ENCODE peak calls at places on chromosomes 6 and 20, in nine cellular contexts. X, P, K, V, N, U, T, W and R are unnamed samples.
A peak's percentile ranks its signal among the peaks of the same experiment; 100 is the strongest.

GRCh38 chr6:89830385-89830809 is 717 bp downstream of the CASP8AP2 start:
- DNase-seq in X (peak; percentile 16), P (no peak), K (no peak), V (no peak), N (no peak), U (no peak), T (no peak), W (no peak), R (no peak)

GRCh38 chr6:67045076-67045475 is 1338.0 kb upstream of the EYS start:
- DNase-seq in X (no peak), P (no peak), K (peak; percentile 81), V (no peak), N (no peak), U (no peak), T (no peak), W (no peak), R (no peak)

GRCh38 chr6:127343753-127344659 is 597 bp upstream of the ECHDC1 start:
- DNase-seq in X (peak; percentile 30), P (peak; percentile 2), K (peak; percentile 54), V (no peak), N (peak; percentile 48), U (no peak), T (no peak), W (peak; percentile 65), R (no peak)

GRCh38 chr6:38153511-38153910 is 334.0 kb downstream of the ZFAND3 start:
- DNase-seq in X (no peak), P (no peak), K (no peak), V (no peak), N (no peak), U (no peak), T (no peak), W (no peak), R (no peak)

GRCh38 chr20:49282584-49283171 is 4.8 kb upstream of the ZNFX1 start:
- DNase-seq in X (peak; percentile 29), P (no peak), K (peak; percentile 14), V (no peak), N (peak; percentile 27), U (no peak), T (no peak), W (no peak), R (no peak)

GRCh38 chr6:150637266-150637665 is 37.6 kb downstream of the PLEKHG1 start:
- DNase-seq in X (no peak), P (no peak), K (no peak), V (no peak), N (no peak), U (no peak), T (no peak), W (no peak), R (no peak)

GRCh38 chr6:112502348-112503130 is 155.4 kb downstream of the RFPL4B start:
- DNase-seq in X (peak; percentile 5), P (no peak), K (peak; percentile 50), V (no peak), N (no peak), U (no peak), T (no peak), W (no peak), R (no peak)

GRCh38 chr6:164042212-164042611 is 627.7 kb downstream of the QKI start:
- DNase-seq in X (no peak), P (no peak), K (no peak), V (no peak), N (no peak), U (no peak), T (no peak), W (no peak), R (no peak)

GRCh38 chr6:26089272-26089671 is 2.0 kb downstream of the HFE start:
- DNase-seq in X (no peak), P (no peak), K (no peak), V (no peak), N (no peak), U (no peak), T (no peak), W (no peak), R (no peak)

GRCh38 chr6:133895573-133896343 is 6.8 kb downstream of the TCF21 start:
- DNase-seq in X (no peak), P (no peak), K (peak; percentile 65), V (no peak), N (no peak), U (no peak), T (no peak), W (no peak), R (no peak)

GRCh38 chr6:134347916-134348805 is 30.2 kb upstream of the SGK1 start:
- DNase-seq in X (peak; percentile 89), P (no peak), K (peak; percentile 89), V (no peak), N (no peak), U (no peak), T (no peak), W (no peak), R (no peak)

GRCh38 chr6:126307859-126308258 is 32.1 kb upstream of the CENPW start:
- DNase-seq in X (peak; percentile 88), P (no peak), K (peak; percentile 95), V (no peak), N (no peak), U (no peak), T (no peak), W (no peak), R (no peak)

GRCh38 chr20:59459586-59459985 is 144.8 kb upstream of the PHACTR3 start:
- DNase-seq in X (no peak), P (no peak), K (no peak), V (no peak), N (no peak), U (no peak), T (no peak), W (no peak), R (no peak)

GRCh38 chr6:25053875-25054371 is 118.2 kb upstream of the RIPOR2 start:
- DNase-seq in X (no peak), P (no peak), K (peak; percentile 71), V (no peak), N (peak; percentile 59), U (no peak), T (peak; percentile 30), W (no peak), R (no peak)

GRCh38 chr6:135667694-135668455 is 170.3 kb upstream of the AHI1 start:
- DNase-seq in X (peak; percentile 66), P (no peak), K (peak; percentile 81), V (no peak), N (no peak), U (no peak), T (no peak), W (peak; percentile 64), R (no peak)

GRCh38 chr6:54133186-54133585 is 21.9 kb downstream of the MLIP start:
- DNase-seq in X (no peak), P (no peak), K (no peak), V (no peak), N (no peak), U (no peak), T (no peak), W (no peak), R (no peak)

GRCh38 chr6:41443616-41444525 is 102.3 kb upstream of the FOXP4 start:
- DNase-seq in X (no peak), P (no peak), K (no peak), V (no peak), N (no peak), U (no peak), T (no peak), W (no peak), R (no peak)

GRCh38 chr20:31719644-31720485 is 2.8 kb downstream of the BCL2L1 start:
- DNase-seq in X (peak; percentile 29), P (no peak), K (peak; percentile 50), V (no peak), N (no peak), U (peak; percentile 25), T (no peak), W (peak; percentile 83), R (no peak)

GRCh38 chr6:148304976-148305375 is 37.7 kb upstream of the SASH1 start:
- DNase-seq in X (no peak), P (no peak), K (peak; percentile 76), V (no peak), N (no peak), U (no peak), T (no peak), W (no peak), R (no peak)

GRCh38 chr20:47137231-47137865 is 219.2 kb downstream of the ZMYND8 start:
- DNase-seq in X (no peak), P (no peak), K (peak; percentile 47), V (no peak), N (no peak), U (no peak), T (no peak), W (no peak), R (no peak)